ENCODE peak calls at places on chromosomes 3 and 15, in five cellular contexts. D is small intestine, O is aorta, H is esophagus squamous epithelium, F is endothelial cell of umbilical vein. Q is an unnamed sample. For H3K4me1, the result is how much of the 10 kb centered on the place peaks cover.

GRCh38 chr15:78216276-78217229 is 17.8 kb downstream of the ACSBG1 start:
- DNase-seq in D (peak), F (no peak), H (no peak), O (no peak), Q (no peak)

GRCh38 chr3:134373942-134374790 is at the start of gene AMOTL2:
- DNase-seq in F (peak), O (peak), D (peak), H (no peak), Q (peak)

GRCh38 chr15:42012241-42012640 is 8.6 kb downstream of the PLA2G4E start:
- DNase-seq in H (no peak), F (no peak), D (peak), O (peak), Q (no peak)

GRCh38 chr3:186004671-186005070 is 66.9 kb upstream of the TRA2B start:
- DNase-seq in H (no peak), O (no peak), D (no peak), F (no peak), Q (no peak)

GRCh38 chr3:171956372-171957104 is 82.8 kb upstream of the FNDC3B start:
- DNase-seq in O (no peak), H (no peak), F (no peak), D (no peak), Q (no peak)

GRCh38 chr3:27253831-27254230 is 115.4 kb downstream of the NEK10 start:
- DNase-seq in H (no peak), F (peak), D (peak), O (peak), Q (no peak)

GRCh38 chr15:58229297-58229768 is 91.2 kb downstream of the AQP9 start:
- DNase-seq in H (no peak), D (no peak), F (no peak), O (no peak), Q (no peak)

GRCh38 chr15:71448688-71449114 is 333.4 kb downstream of the THSD4 start:
- DNase-seq in O (no peak), D (peak), F (peak), H (no peak), Q (peak)

GRCh38 chr3:56878046-56878445 is 76.3 kb upstream of the ARHGEF3 start:
- DNase-seq in D (no peak), H (no peak), F (peak), O (no peak), Q (no peak)

GRCh38 chr3:111823341-111823830 is 35.7 kb upstream of the PHLDB2 start:
- DNase-seq in H (no peak), F (no peak), D (no peak), O (no peak), Q (no peak)

GRCh38 chr3:150738688-150739087 is 24.3 kb downstream of the SIAH2 start:
- DNase-seq in H (no peak), F (no peak), O (no peak), D (no peak), Q (no peak)

GRCh38 chr3:192957441-192957951 is 39.8 kb upstream of the MB21D2 start:
- DNase-seq in O (no peak), H (no peak), F (peak), D (peak), Q (peak)

GRCh38 chr3:187713504-187713903 is 11.1 kb upstream of the RTP2 start:
- DNase-seq in D (peak), O (no peak), H (no peak), F (peak), Q (no peak)

GRCh38 chr15:88108991-88109390 is 147.5 kb downstream of the NTRK3 start:
- DNase-seq in H (no peak), O (no peak), D (no peak), F (no peak), Q (no peak)

GRCh38 chr3:101292027-101292426 is 28.3 kb downstream of the IMPG2 start:
- DNase-seq in F (no peak), O (no peak), D (no peak), H (no peak), Q (no peak)

GRCh38 chr15:43525131-43525530 is 7.7 kb downstream of the MAP1A start:
- DNase-seq in F (no peak), D (no peak), O (no peak), H (no peak), Q (no peak)

GRCh38 chr3:149717391-149718056 is 34.8 kb downstream of the COMMD2 start:
- DNase-seq in D (peak), F (peak), H (no peak), O (no peak), Q (peak)

GRCh38 chr3:159273608-159274007 is 471.8 kb downstream of the MFSD1 start:
- DNase-seq in F (peak), D (peak), H (no peak), O (no peak), Q (no peak)

DNA sequence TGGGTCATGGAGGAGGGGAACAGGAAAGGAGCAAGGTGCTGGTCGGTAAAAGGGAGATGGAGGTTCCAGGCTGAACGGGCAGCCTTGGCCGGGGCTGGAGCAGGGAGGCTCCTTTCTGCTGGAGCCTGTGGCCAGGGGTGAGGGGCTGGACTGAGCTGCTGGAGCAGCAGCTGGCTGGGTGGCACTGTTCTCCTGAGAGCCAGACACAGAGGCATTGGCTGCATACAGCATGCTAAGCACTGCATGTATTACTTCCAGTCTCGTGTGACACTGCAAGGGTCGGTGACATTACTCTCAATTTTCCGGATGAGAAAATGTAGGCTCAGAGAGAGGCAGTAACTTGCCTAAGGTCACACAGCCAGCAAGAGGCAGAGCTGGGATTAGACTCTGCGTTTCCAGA is 42.3 kb downstream of the RGMA start:
- DNase-seq in F (no peak), D (no peak), H (no peak), O (no peak), Q (no peak)
- H3K4me3 ChIP-seq in F (no peak), D (no peak), H (no peak), O (no peak), Q (no peak)

DNA sequence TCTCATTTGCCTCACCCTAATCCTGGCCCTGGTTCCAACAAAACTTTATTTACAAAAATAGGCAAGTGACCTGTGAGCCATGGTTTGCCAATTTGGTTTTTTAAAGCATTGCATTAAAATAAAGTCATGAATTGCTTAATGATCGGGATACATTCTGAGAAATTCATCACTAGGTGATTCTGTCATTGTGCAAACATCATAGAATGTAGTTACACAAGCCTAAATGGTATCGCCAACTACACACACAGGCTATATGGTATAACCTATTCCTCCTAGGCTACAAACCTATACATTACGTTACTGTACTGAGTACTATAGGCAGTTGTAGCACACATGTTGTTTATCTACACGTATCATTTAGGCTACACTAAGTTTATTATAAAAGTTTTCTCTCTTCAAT is 45.9 kb upstream of the SSR3 start:
- DNase-seq in F (no peak), H (no peak), O (no peak), D (no peak), Q (no peak)
- H3K27ac ChIP-seq in F (no peak), H (no peak), O (no peak), D (no peak), Q (no peak)

GRCh38 chr15:32873292-32874114 is 155.7 kb downstream of the GREM1 start:
- DNase-seq in O (no peak), H (no peak), F (no peak), D (no peak), Q (no peak)
- H3K4me1 ChIP-seq in O (under half), H (under half), F (under half), D (under half), Q (under half)

DNA sequence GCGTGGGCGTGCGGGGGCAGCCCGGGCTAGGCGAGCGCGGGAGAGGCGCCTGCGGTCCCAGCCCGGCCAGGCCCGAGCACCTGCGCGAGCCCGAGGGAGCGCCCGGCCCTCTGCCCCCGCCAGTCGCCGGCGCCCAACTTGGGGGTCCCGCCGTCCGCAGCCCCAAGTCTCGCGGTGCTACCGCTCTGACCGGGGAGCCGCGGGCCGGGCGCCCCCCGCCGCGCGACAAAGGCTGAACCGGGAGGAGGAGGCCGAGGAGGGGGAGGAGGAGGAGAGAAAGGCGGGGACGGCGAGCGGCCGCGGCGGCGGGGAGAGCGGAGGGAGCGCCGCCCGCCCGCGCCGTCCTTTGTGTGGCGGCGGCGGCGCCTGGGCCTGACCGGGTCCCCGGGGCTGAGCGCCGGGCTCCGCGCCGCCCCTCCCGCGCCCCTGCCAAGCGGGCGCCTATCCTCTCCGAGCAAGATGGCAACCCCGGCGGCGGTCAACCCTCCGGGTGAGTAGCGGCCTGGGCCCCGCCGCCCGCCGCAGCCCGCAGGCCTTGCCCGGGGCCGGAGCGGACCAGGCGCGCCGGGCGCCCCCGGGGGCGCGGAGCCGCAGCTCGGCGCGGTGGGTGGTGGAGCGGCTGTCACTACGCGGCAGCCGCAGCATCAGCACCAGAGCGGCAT is at the start of gene ARNT2:
- DNase-seq in H (no peak), F (no peak), O (peak), D (no peak), Q (peak)
- H3K4me3 ChIP-seq in H (peak), F (peak), O (peak), D (no peak), Q (peak)

DNA sequence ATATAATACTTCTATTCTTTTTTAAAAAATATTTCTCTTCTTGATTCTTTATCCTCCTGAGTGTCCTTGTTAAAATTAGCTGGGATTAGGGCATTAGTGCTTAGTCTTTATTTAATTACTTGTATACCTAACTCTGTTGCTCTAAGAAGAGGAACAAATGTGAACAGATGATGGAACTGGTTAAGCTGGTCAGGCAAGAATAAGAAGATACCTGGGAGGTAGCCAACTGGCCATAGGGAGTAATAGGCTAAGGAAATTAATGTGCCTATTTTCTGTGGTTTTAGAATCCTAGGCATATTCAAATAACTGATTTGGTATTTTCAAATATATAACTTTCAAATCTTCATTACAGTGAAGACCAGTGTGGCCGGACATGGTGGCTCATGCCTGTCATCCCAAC is 54.4 kb downstream of the EIF3J start:
- DNase-seq in D (no peak), O (no peak), H (no peak), F (no peak), Q (no peak)
- H3K27ac ChIP-seq in D (no peak), O (no peak), H (peak), F (no peak), Q (no peak)

GRCh38 chr3:14423963-14424362 is 21.6 kb downstream of the SLC6A6 start:
- DNase-seq in F (no peak), D (no peak), O (no peak), H (no peak), Q (no peak)

GRCh38 chr3:14424711-14425573 is 22.5 kb downstream of the SLC6A6 start:
- DNase-seq in D (no peak), F (no peak), H (no peak), O (no peak), Q (no peak)

GRCh38 chr3:14426305-14426620 is 23.9 kb downstream of the SLC6A6 start:
- DNase-seq in D (no peak), F (no peak), O (no peak), H (no peak), Q (no peak)

GRCh38 chr3:14423197-14423743 is 20.9 kb downstream of the SLC6A6 start:
- DNase-seq in D (peak), H (no peak), F (no peak), O (no peak), Q (no peak)

DNA sequence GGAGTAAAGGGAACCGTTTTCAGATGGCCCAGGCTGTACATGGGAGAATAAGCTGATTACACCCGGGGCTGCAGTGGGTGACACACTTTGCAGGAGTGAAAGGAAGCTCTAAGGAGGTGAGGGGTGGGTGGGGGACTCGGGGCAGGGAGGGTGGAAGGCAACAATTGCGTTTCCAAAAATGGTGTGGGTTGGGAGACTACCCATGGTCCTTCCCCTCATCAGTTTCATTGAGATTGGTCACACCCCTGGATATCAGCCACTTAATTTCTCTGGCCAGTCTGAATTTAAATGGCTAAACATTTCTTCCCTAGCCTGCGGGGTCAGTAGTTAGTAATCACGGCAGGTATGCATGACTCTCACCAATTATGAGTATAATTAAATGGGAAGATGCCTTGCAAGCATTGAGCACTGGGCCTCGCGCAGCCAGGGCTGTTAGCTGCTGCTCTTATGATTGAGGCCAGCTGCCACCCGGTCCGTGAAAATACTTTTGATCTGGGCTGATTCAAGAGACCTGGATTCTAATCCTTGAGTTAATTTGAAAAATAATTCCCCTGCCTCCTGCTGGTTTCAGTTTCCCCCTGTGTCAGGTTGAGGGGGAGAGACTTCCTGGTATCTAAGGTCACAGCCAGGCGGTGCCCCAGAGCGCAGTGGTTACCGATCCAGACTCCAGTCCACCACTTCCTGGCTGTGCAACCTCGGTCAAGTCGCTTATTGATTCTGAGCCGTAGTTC is 23.3 kb downstream of the SLC6A6 start:
- DNase-seq in D (peak), O (no peak), F (no peak), H (no peak), Q (no peak)
- H3K4me1 ChIP-seq in D (under half), O (under half), F (under half), H (under half), Q (under half)

DNA sequence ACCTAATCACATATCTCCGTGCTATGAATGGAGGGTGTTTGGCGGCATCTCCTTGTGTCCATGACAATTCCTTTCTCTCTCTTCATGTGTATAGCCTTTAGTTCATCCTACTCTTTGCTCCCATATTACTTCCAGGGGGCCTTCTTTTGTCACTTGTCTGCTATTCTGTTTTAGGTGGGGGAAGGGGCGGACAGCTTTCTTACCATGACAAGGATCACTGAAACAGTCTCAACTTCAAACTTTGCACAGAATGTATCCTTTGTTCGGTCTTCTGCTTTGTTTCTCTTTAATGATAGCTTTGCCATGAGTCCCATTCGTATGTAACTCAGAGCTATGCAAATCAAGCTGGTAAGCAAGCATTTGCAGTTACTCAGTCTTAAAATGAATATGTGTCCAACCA is 294.1 kb downstream of the TIGIT start:
- DNase-seq in F (no peak), D (no peak), O (no peak), H (no peak), Q (no peak)
- H3K4me3 ChIP-seq in F (no peak), D (no peak), O (no peak), H (no peak), Q (no peak)

DNA sequence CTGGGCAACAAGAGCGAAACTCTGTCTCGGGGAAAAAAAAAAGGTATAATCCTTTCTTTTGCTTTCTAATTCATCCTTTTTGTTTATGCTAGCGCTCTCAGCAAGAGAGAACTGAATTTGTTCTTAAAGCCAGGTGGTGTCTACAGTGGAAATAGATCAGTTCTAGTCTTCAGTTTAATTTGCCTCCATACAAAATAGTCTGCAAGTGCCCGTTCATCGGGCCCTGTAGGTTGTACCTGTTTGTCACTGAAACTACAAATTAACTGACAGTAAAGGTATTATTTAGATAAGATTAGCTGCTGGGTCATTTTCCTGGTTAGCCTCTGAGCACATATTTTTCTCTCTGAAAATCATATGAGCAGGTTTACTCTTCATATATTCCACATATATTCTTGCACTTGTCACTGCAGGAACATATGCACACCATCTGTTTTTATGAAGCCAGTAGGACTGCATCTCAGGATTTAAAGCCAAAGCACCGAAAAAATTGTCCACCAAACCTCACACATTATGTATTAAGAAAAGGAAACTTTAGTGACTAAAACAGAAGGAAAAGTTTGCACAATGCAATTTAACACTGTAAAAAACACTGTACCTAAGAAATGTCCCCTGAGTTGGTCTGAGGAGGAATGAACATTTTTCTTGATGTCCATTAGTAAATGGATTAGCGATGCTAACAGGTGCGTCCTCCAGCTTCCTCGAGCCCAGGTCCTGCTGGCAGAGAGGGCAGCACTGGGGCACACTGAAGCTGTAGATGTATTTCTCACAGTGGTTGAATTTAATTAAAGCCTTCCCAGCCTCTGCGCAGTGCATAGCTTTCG is 437 bp downstream of the MKRN2OS start:
- DNase-seq in F (no peak), D (no peak), H (no peak), O (no peak), Q (no peak)
- H3K27ac ChIP-seq in F (no peak), D (peak), H (peak), O (no peak), Q (no peak)

GRCh38 chr15:49715213-49715612 is 94.4 kb downstream of the DTWD1 start:
- DNase-seq in F (no peak), D (no peak), H (no peak), O (no peak), Q (no peak)

GRCh38 chr15:49709815-49710214 is 89.0 kb downstream of the DTWD1 start:
- DNase-seq in H (no peak), O (no peak), D (no peak), F (no peak), Q (no peak)

GRCh38 chr15:49715701-49716100 is 94.9 kb downstream of the DTWD1 start:
- DNase-seq in D (no peak), H (no peak), F (no peak), O (no peak), Q (no peak)

GRCh38 chr15:49712162-49712561 is 91.3 kb downstream of the DTWD1 start:
- DNase-seq in F (no peak), O (no peak), H (no peak), D (no peak), Q (no peak)

DNA sequence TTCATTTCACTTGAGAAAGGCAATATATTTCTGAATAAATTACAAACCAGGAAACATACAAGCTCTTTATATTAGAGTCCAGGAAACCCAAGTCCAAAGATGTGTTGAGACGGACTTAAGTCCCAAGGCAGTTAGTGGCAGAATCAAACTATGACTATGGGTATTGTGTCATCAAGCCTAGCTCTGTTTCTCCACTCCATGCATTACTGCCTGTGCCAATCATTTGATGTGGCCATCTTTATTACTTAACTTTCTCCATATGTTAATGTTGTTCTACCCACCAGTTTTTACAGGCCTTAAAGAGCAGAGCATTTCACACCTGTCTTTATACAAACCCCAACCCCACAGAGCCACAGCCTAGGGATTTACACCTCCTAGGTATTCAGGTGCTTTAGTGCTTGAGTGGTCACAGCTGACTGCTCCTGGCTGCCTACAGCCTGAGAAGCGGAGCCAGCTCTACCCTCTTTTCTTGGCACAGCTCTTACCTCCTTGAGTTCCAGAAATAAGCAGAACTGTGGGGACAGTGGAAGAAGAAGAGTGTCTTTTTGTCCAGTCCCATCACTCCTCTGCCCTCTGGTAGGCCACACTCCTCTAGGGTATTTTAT is 92.1 kb downstream of the DTWD1 start:
- DNase-seq in F (no peak), O (no peak), H (no peak), D (no peak), Q (no peak)
- H3K4me1 ChIP-seq in F (under half), O (under half), H (under half), D (under half), Q (under half)

Q was measured in uterus.